ENCODE peak calls at places on chromosomes 11 and 22, in four cellular contexts. One of them, this sample, is unnamed.

GRCh38 chr11:65215441-65216076 is 33.8 kb downstream of the CAPN1 start:
- DNase-seq in mucosa of descending colon: no peak
- DNase-seq in tibial artery: no peak
- DNase-seq in heart left ventricle: no peak
- DNase-seq in this sample: no peak

GRCh38 chr11:112613051-112613972 is 347.9 kb upstream of the NCAM1 start:
- DNase-seq in mucosa of descending colon: no peak
- DNase-seq in tibial artery: no peak
- DNase-seq in heart left ventricle: no peak
- DNase-seq in this sample: no peak

GRCh38 chr11:89442801-89443200 is 48.4 kb downstream of the NOX4 start:
- DNase-seq in mucosa of descending colon: no peak
- DNase-seq in tibial artery: no peak
- DNase-seq in heart left ventricle: no peak
- DNase-seq in this sample: no peak

GRCh38 chr11:7671807-7672206 is 1.5 kb downstream of the CYB5R2 start:
- DNase-seq in mucosa of descending colon: no peak
- DNase-seq in tibial artery: no peak
- DNase-seq in heart left ventricle: no peak
- DNase-seq in this sample: no peak

GRCh38 chr22:32075997-32076725 is 33.1 kb downstream of the SLC5A1 start:
- DNase-seq in mucosa of descending colon: no peak
- DNase-seq in tibial artery: no peak
- DNase-seq in heart left ventricle: no peak
- DNase-seq in this sample: no peak

GRCh38 chr11:118841469-118842222 is 42.0 kb upstream of the CXCR5 start:
- DNase-seq in mucosa of descending colon: no peak
- DNase-seq in tibial artery: no peak
- DNase-seq in heart left ventricle: no peak
- DNase-seq in this sample: peak; percentile 48

GRCh38 chr11:90135016-90135415 is 553 bp downstream of the NAALAD2 start:
- DNase-seq in mucosa of descending colon: no peak
- DNase-seq in tibial artery: no peak
- DNase-seq in heart left ventricle: no peak
- DNase-seq in this sample: no peak

GRCh38 chr22:49305966-49306631 is 521.6 kb downstream of the BRD1 start:
- DNase-seq in mucosa of descending colon: no peak
- DNase-seq in tibial artery: peak; percentile 43
- DNase-seq in heart left ventricle: no peak
- DNase-seq in this sample: no peak

GRCh38 chr11:102614485-102614884 is 10.6 kb downstream of the MMP20 start:
- DNase-seq in mucosa of descending colon: no peak
- DNase-seq in tibial artery: no peak
- DNase-seq in heart left ventricle: no peak
- DNase-seq in this sample: no peak

GRCh38 chr22:46001426-46002106 is 24.6 kb upstream of the WNT7B start:
- DNase-seq in mucosa of descending colon: peak; percentile 33
- DNase-seq in tibial artery: peak; percentile 68
- DNase-seq in heart left ventricle: peak; percentile 69
- DNase-seq in this sample: no peak

GRCh38 chr22:28514314-28514713 is 165.3 kb downstream of the TTC28 start:
- DNase-seq in mucosa of descending colon: no peak
- DNase-seq in tibial artery: no peak
- DNase-seq in heart left ventricle: no peak
- DNase-seq in this sample: no peak

DNA sequence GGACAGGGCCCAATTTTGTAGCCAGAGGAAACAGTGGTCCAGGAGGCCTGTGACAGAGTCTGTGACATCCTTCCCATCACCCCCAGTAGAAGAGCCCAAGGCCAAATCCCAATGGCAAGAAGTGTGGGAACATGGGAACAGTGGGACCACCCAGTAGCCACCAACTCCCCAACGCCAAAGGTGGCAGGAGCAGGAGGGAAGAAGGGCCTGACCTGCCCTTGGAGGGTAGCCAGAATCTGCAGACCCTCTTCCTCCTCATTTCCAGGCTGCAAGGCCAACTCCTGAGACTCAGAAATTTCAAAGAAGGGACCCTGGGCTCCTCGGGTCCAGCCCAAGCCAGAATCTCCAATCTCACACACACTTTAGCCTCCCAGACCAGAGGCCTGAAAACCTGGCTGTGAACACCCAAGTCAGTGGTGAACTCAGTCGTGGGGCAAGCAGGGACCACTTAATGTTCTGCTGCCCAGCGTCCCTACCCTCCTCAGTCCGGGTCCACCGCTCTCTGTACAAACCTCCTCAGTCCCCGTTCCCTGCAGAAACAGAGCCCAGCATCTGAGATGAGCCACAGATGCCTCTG is 6.2 kb downstream of the RAB3IL1 start:
- DNase-seq in mucosa of descending colon: no peak
- DNase-seq in tibial artery: peak; percentile 46
- DNase-seq in heart left ventricle: peak; percentile 6
- DNase-seq in this sample: no peak
- H3K4me1 ChIP-seq in mucosa of descending colon: no peaks in the 10 kb centered on the region
- H3K4me1 ChIP-seq in tibial artery: no peaks in the 10 kb centered on the region
- H3K4me1 ChIP-seq in heart left ventricle: no peaks in the 10 kb centered on the region
- H3K4me1 ChIP-seq in this sample: no peaks in the 10 kb centered on the region

GRCh38 chr11:44575288-44575672 is 9.8 kb downstream of the CD82 start:
- DNase-seq in mucosa of descending colon: no peak
- DNase-seq in tibial artery: no peak
- DNase-seq in heart left ventricle: no peak
- DNase-seq in this sample: no peak

GRCh38 chr11:44572431-44572830 is 7.0 kb downstream of the CD82 start:
- DNase-seq in mucosa of descending colon: no peak
- DNase-seq in tibial artery: no peak
- DNase-seq in heart left ventricle: no peak
- DNase-seq in this sample: no peak

GRCh38 chr11:44572884-44573283 is 7.4 kb downstream of the CD82 start:
- DNase-seq in mucosa of descending colon: no peak
- DNase-seq in tibial artery: no peak
- DNase-seq in heart left ventricle: no peak
- DNase-seq in this sample: no peak

GRCh38 chr11:44574620-44575287 is 9.3 kb downstream of the CD82 start:
- DNase-seq in mucosa of descending colon: no peak
- DNase-seq in tibial artery: no peak
- DNase-seq in heart left ventricle: no peak
- DNase-seq in this sample: peak; percentile 82

GRCh38 chr11:44573333-44573732 is 7.9 kb downstream of the CD82 start:
- DNase-seq in mucosa of descending colon: no peak
- DNase-seq in tibial artery: no peak
- DNase-seq in heart left ventricle: no peak
- DNase-seq in this sample: no peak
- H3K4me1 ChIP-seq in mucosa of descending colon: peaks cover 12% of the 10 kb centered on the region
- H3K4me1 ChIP-seq in tibial artery: peaks cover 30% of the 10 kb centered on the region
- H3K4me1 ChIP-seq in heart left ventricle: peaks cover 35% of the 10 kb centered on the region
- H3K4me1 ChIP-seq in this sample: peaks cover 97% of the 10 kb centered on the region

DNA sequence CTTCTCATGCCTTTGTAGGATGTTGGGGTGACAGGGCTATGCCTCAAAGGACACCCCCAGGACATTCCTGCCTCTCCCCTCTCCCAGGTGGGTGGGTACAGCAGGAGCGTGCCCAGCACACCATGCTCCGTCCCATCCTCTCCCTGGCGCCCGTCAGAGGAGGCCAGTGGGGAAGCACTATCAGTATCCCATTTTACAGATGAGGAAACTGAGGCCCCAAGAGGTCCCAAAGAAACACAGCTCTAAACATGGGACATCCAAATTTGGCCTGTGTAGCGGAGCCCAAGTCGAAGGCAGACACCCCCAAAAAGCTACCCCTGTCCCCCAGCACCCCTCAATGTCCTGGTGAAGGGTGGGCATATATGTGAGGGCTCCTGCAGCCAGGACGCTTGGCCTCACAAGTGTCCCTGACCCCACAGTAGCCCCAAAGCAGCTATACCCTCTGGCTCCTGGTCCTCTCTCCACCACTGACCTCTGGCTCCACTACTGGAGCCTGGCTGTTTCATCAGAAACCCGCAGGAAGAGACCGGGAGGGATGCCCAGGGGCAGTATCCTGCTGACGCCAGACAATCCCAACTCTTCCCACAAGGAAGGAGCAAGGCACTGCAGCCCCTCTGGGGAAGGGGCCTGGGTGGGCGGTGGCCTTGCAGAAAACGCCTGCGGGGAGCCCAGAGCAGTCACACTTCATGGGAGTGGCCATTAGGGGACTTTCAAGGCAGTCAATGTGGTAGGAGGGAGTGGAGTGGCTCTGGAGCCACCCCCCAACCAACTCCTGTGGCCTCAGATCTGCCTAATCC is 5.4 kb downstream of the FADS3 start:
- DNase-seq in mucosa of descending colon: no peak
- DNase-seq in tibial artery: no peak
- DNase-seq in heart left ventricle: no peak
- DNase-seq in this sample: no peak
- H3K4me1 ChIP-seq in mucosa of descending colon: peaks cover 9% of the 10 kb centered on the region
- H3K4me1 ChIP-seq in tibial artery: peaks cover 77% of the 10 kb centered on the region
- H3K4me1 ChIP-seq in heart left ventricle: peaks cover 59% of the 10 kb centered on the region
- H3K4me1 ChIP-seq in this sample: peaks cover 9% of the 10 kb centered on the region

DNA sequence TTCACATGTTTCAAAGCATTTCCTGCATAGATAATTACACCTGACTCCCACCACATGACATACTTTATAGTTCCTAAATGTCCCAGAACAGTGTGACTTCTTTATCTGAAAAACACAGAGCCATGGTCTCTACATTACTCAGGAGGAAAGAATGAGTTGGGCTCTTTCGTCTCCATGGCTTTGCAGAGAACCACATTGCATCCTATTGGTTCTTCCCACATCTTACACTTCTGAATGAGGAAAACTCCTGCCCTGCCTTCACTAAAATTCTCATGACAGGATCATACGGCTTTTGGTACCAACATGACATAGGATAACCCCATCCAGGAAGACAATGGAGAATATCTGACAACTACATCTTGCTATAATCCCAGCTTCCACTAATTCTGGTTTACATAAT is 88.5 kb downstream of the ETS1 start:
- DNase-seq in mucosa of descending colon: no peak
- DNase-seq in tibial artery: no peak
- DNase-seq in heart left ventricle: no peak
- DNase-seq in this sample: no peak
- H3K4me1 ChIP-seq in mucosa of descending colon: peaks cover 49% of the 10 kb centered on the region
- H3K4me1 ChIP-seq in tibial artery: peaks cover 70% of the 10 kb centered on the region
- H3K4me1 ChIP-seq in heart left ventricle: peaks cover 93% of the 10 kb centered on the region
- H3K4me1 ChIP-seq in this sample: peaks cover 100% of the 10 kb centered on the region

GRCh38 chr11:847876-848275 is 5.2 kb downstream of the TSPAN4 start:
- DNase-seq in mucosa of descending colon: no peak
- DNase-seq in tibial artery: no peak
- DNase-seq in heart left ventricle: no peak
- DNase-seq in this sample: no peak
- H3K4me1 ChIP-seq in mucosa of descending colon: peaks cover 33% of the 10 kb centered on the region
- H3K4me1 ChIP-seq in tibial artery: peaks cover 62% of the 10 kb centered on the region
- H3K4me1 ChIP-seq in heart left ventricle: peaks cover 35% of the 10 kb centered on the region
- H3K4me1 ChIP-seq in this sample: peaks cover 32% of the 10 kb centered on the region